ENCODE peak calls at places on chromosome X, in five cellular contexts. U is transverse colon, W is HepG2, R is K562, V is upper lobe of left lung. H is an unnamed sample.

GRCh38 chrX:119251381-119251780 is 15.3 kb downstream of the PGRMC1 start:
- DNase-seq in W (no peak), V (no peak), R (no peak), U (peak; percentile 54), H (no peak)

GRCh38 chrX:131827935-131828334 is 195.2 kb upstream of the STK26 start:
- DNase-seq in V (no peak), W (no peak), R (peak; percentile 17), U (no peak), H (no peak)

GRCh38 chrX:56794831-56795230 is 65.8 kb downstream of the NBDY start:
- DNase-seq in R (no peak), V (no peak), W (no peak), U (no peak), H (no peak)

GRCh38 chrX:96729053-96729452 is 44.4 kb downstream of the DIAPH2 start:
- DNase-seq in V (no peak), W (no peak), U (no peak), R (no peak), H (no peak)

GRCh38 chrX:118644378-118644777 is 83.0 kb upstream of the IL13RA1 start:
- DNase-seq in W (peak; percentile 54), V (no peak), R (peak; percentile 8), U (no peak), H (no peak)

GRCh38 chrX:8868906-8869305 is 67.7 kb upstream of the FAM9A start:
- DNase-seq in W (no peak), V (no peak), R (no peak), U (no peak), H (no peak)

GRCh38 chrX:99480728-99481127 is 929.3 kb downstream of the PCDH19 start:
- DNase-seq in W (no peak), V (no peak), U (no peak), R (no peak), H (no peak)

GRCh38 chrX:109974906-109975655 is 27.8 kb upstream of the TMEM164 start:
- DNase-seq in V (no peak), U (no peak), W (no peak), R (no peak), H (no peak)

GRCh38 chrX:133171962-133172708 is 46.0 kb downstream of the TFDP3 start:
- DNase-seq in V (no peak), W (no peak), R (no peak), U (no peak), H (no peak)

GRCh38 chrX:119288890-119289393 is 52.9 kb downstream of the PGRMC1 start:
- DNase-seq in R (no peak), W (no peak), U (no peak), V (no peak), H (no peak)

GRCh38 chrX:68838571-68838910 is 9.7 kb downstream of the EFNB1 start:
- DNase-seq in W (no peak), U (no peak), R (no peak), V (no peak), H (no peak)

GRCh38 chrX:118974088-118974907 is at the start of gene LONRF3:
- DNase-seq in W (peak; percentile 58), U (peak; percentile 79), R (peak; percentile 42), V (peak; percentile 85), H (peak; percentile 72)

GRCh38 chrX:121869876-121870477 is 822.6 kb downstream of the GLUD2 start:
- DNase-seq in W (no peak), U (no peak), V (no peak), R (no peak), H (no peak)

GRCh38 chrX:55312655-55313054 is 47.9 kb upstream of the PAGE3 start:
- DNase-seq in W (no peak), U (no peak), V (no peak), R (no peak), H (no peak)

GRCh38 chrX:101287402-101287801 is 3.7 kb downstream of the TAF7L start:
- DNase-seq in U (no peak), R (peak; percentile 13), V (no peak), W (peak; percentile 11), H (no peak)

GRCh38 chrX:24245201-24245600 is 68.7 kb downstream of the SUPT20HL2 start:
- DNase-seq in U (no peak), W (no peak), R (no peak), V (no peak), H (no peak)

GRCh38 chrX:134658421-134658896 is at the start of gene PLAC1:
- DNase-seq in U (no peak), W (no peak), V (no peak), R (no peak), H (no peak)

GRCh38 chrX:79065696-79066095 is 78.8 kb upstream of the GPR174 start:
- DNase-seq in W (no peak), R (no peak), U (peak; percentile 8), V (no peak), H (no peak)

GRCh38 chrX:13074297-13075262 is 30.2 kb upstream of the FAM9C start:
- DNase-seq in U (no peak), V (no peak), R (no peak), W (no peak), H (no peak)
- TF ChIP-seq POLR2A in U (no peak), V (no peak), R (no peak), W (no peak), H (no peak)

GRCh38 chrX:150983526-150984163 is 510 bp downstream of the HMGB3 start:
- DNase-seq in U (no peak), W (no peak), V (no peak), R (peak; percentile 38), H (no peak)
- H3K4me3 ChIP-seq in U (peak overlapping the region; percentile 54), W (peak overlapping the region; percentile 63), V (no peak overlapping the region), R (peak overlapping the region; percentile 73), H (peak overlapping the region; percentile 35)

GRCh38 chrX:17499512-17499911 is 124.5 kb downstream of the NHS start:
- DNase-seq in V (no peak), U (no peak), W (no peak), R (no peak), H (no peak)

GRCh38 chrX:17494231-17494630 is 119.2 kb downstream of the NHS start:
- DNase-seq in R (no peak), V (no peak), U (no peak), W (no peak), H (no peak)

GRCh38 chrX:17496407-17496806 is 121.4 kb downstream of the NHS start:
- DNase-seq in U (no peak), V (no peak), R (no peak), W (no peak), H (no peak)

GRCh38 chrX:17497193-17497592 is 122.2 kb downstream of the NHS start:
- DNase-seq in U (no peak), W (no peak), R (no peak), V (no peak), H (no peak)

GRCh38 chrX:17495052-17495451 is 120.1 kb downstream of the NHS start:
- DNase-seq in U (no peak), W (peak; percentile 2), R (no peak), V (no peak), H (no peak)
- TF ChIP-seq EP300 in U (no peak), W (no peak), R (no peak), V (no peak), H (no peak)

GRCh38 chrX:1778817-1779216 is 164.0 kb downstream of the ASMT start:
- DNase-seq in U (no peak), R (no peak), W (no peak), V (no peak), H (no peak)

GRCh38 chrX:1788300-1788911 is 173.5 kb downstream of the ASMT start:
- DNase-seq in R (no peak), W (no peak), U (no peak), V (no peak), H (no peak)

GRCh38 chrX:1784773-1785172 is 169.9 kb downstream of the ASMT start:
- DNase-seq in V (no peak), R (no peak), W (no peak), U (no peak), H (no peak)
- TF ChIP-seq POLR2A in V (no peak), R (no peak), W (no peak), U (no peak), H (no peak)

GRCh38 chrX:154413142-154413541 is 1.8 kb downstream of the TAFAZZIN start:
- DNase-seq in U (no peak), V (no peak), R (no peak), W (no peak), H (no peak)

GRCh38 chrX:154411322-154411980 is at the start of gene TAFAZZIN:
- DNase-seq in R (peak; percentile 79), W (peak; percentile 21), V (peak; percentile 80), U (peak; percentile 84), H (peak; percentile 34)

GRCh38 chrX:154409222-154409871 is at the start of gene DNASE1L1:
- DNase-seq in U (peak; percentile 90), V (peak; percentile 92), R (peak; percentile 80), W (peak; percentile 83), H (peak; percentile 52)

GRCh38 chrX:154411981-154412340 is 622 bp downstream of the TAFAZZIN start:
- DNase-seq in U (peak; percentile 76), V (peak; percentile 80), R (no peak), W (peak; percentile 45), H (peak; percentile 42)

DNA sequence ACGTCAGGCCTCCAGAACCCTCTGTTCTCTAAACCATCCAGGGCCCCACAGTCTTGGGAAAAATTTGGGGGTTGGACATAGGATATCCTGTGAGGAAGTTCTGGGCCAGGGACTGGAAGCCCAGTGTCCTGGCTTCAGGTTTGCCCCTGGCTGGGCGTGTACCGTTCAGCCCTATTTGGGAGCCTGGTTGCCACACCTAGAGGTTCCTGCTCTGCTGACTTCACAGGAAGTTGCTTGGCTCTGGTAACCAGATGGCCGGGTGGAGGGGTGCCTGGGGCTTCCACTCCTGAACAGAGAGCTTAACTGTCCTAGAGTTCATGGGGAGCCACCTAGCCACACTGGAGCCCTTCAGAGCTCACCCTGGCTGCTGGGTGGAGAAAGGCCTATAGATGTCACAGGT is 1.1 kb downstream of the TAFAZZIN start:
- DNase-seq in U (peak; percentile 54), W (no peak), V (peak; percentile 65), R (no peak), H (no peak)
- H3K4me3 ChIP-seq in U (peak overlapping the region; percentile 61), W (peak overlapping the region; percentile 73), V (no peak overlapping the region), R (peak overlapping the region; percentile 74), H (peak overlapping the region; percentile 69)

GRCh38 chrX:50769389-50770063 is 44.5 kb downstream of the SHROOM4 start:
- DNase-seq in V (peak; percentile 68), R (no peak), W (no peak), U (peak; percentile 72), H (no peak)
- TF ChIP-seq EP300 in V (peak; percentile 3), R (no peak), W (no peak), U (no peak), H (no peak)

DNA sequence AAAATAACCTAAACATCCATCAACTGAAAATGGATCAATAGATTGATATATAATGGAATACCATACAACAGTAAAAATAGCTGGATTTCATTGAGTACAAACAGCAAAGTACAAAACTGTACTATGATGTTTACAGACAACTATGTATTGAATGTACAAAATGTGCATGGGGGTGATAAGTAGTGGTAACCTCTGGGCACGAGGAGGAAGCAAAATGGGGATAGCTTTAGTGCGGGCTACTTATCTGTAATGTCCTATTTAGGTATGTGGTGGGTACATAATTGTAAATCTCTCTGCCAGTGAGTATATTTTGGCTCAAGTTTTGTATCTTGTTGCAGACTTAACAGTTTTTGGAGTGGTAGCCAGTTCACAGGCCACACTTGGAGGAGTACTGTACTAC is 123.6 kb downstream of the STAG2 start:
- DNase-seq in W (no peak), R (no peak), V (no peak), U (no peak), H (no peak)
- TF ChIP-seq POLR2A in W (no peak), R (no peak), V (no peak), U (no peak), H (no peak)

GRCh38 chrX:49879656-49880277 is 483 bp downstream of the USP27X start:
- DNase-seq in V (no peak), U (no peak), W (no peak), R (no peak), H (no peak)
- H3K4me3 ChIP-seq in V (peak overlapping the region; percentile 11), U (peak overlapping the region; percentile 54), W (peak overlapping the region; percentile 71), R (peak overlapping the region; percentile 45), H (peak overlapping the region; percentile 46)